ENCODE peak calls at places on chromosomes 7 and 10, in nine cellular contexts. M is right lobe of liver; V is fibroblast of villous mesenchyme; R is ovary; L is adrenal gland; I is keratinocyte; F is IMR-90; E is thoracic aorta; K is Jurkat, Clone E6-1. Q is an unnamed sample.

GRCh38 chr10:76736392-76736791 is 901.2 kb downstream of the KCNMA1 start:
- DNase-seq in M (no peak), V (no peak), R (no peak), L (no peak), I (no peak), F (no peak), E (no peak), K (peak; percentile 8), Q (no peak)

GRCh38 chr10:103890688-103891087 is 27.3 kb downstream of the STN1 start:
- DNase-seq in M (no peak), V (no peak), R (no peak), L (no peak), I (no peak), F (no peak), E (no peak), K (no peak), Q (no peak)

GRCh38 chr7:73850781-73851207 is 8.5 kb upstream of the METTL27 start:
- DNase-seq in M (no peak), V (peak; percentile 98), R (no peak), L (no peak), I (peak; percentile 78), F (peak; percentile 99), E (no peak), K (no peak), Q (peak; percentile 98)

GRCh38 chr10:77899080-77899477 is 27.5 kb downstream of the DLG5 start:
- DNase-seq in M (no peak), V (peak; percentile 54), R (no peak), L (no peak), I (peak; percentile 90), F (peak; percentile 51), E (no peak), K (no peak), Q (peak; percentile 43)

GRCh38 chr7:149004405-149005370 is 23.6 kb downstream of the PDIA4 start:
- DNase-seq in M (no peak), V (no peak), R (no peak), L (no peak), I (no peak), F (no peak), E (no peak), K (no peak), Q (no peak)

GRCh38 chr10:129096340-129096984 is 370.6 kb upstream of the MGMT start:
- DNase-seq in M (peak; percentile 54), V (peak; percentile 83), R (no peak), L (peak; percentile 26), I (no peak), F (peak; percentile 80), E (peak; percentile 29), K (no peak), Q (peak; percentile 99)

GRCh38 chr10:49280001-49280408 is 19.0 kb upstream of the C10orf71 start:
- DNase-seq in M (peak; percentile 28), V (no peak), R (no peak), L (peak; percentile 6), I (no peak), F (peak; percentile 15), E (no peak), K (no peak), Q (peak; percentile 40)

GRCh38 chr7:128122577-128123290 is 91.5 kb upstream of the LRRC4 start:
- DNase-seq in M (no peak), V (peak; percentile 23), R (no peak), L (no peak), I (no peak), F (no peak), E (no peak), K (no peak), Q (no peak)

GRCh38 chr7:122869260-122869659 is 17.0 kb downstream of the CADPS2 start:
- DNase-seq in M (no peak), V (no peak), R (no peak), L (no peak), I (no peak), F (no peak), E (no peak), K (no peak), Q (no peak)

GRCh38 chr7:1007901-1008300 is 24.9 kb downstream of the CYP2W1 start:
- DNase-seq in M (no peak), V (no peak), R (no peak), L (no peak), I (no peak), F (no peak), E (no peak), K (no peak), Q (no peak)

GRCh38 chr7:5586279-5586962 is 162.8 kb upstream of the TNRC18 start:
- DNase-seq in M (no peak), V (no peak), R (no peak), L (no peak), I (no peak), F (no peak), E (no peak), K (no peak), Q (no peak)

GRCh38 chr7:116551692-116552091 is 26.9 kb downstream of the CAV1 start:
- DNase-seq in M (no peak), V (no peak), R (no peak), L (no peak), I (no peak), F (no peak), E (no peak), K (no peak), Q (no peak)

GRCh38 chr7:587769-588168 is 68.1 kb upstream of the PDGFA start:
- DNase-seq in M (no peak), V (peak; percentile 64), R (no peak), L (no peak), I (no peak), F (peak; percentile 44), E (no peak), K (no peak), Q (peak; percentile 42)

GRCh38 chr7:151017370-151017952 is 6.8 kb downstream of the ATG9B start:
- DNase-seq in M (peak; percentile 46), V (no peak), R (no peak), L (no peak), I (no peak), F (no peak), E (no peak), K (no peak), Q (no peak)

GRCh38 chr7:101816499-101817030 is 861 bp upstream of the CUX1 start:
- DNase-seq in M (peak; percentile 70), V (peak; percentile 44), R (peak; percentile 65), L (peak; percentile 56), I (no peak), F (peak; percentile 37), E (no peak), K (no peak), Q (peak; percentile 38)

GRCh38 chr10:68897336-68897741 is 3.8 kb upstream of the DDX50 start:
- DNase-seq in M (peak; percentile 53), V (peak; percentile 82), R (no peak), L (peak; percentile 59), I (no peak), F (peak; percentile 77), E (no peak), K (peak; percentile 61), Q (peak; percentile 85)

GRCh38 chr10:93073539-93074136 is at the start of gene CYP26A1:
- DNase-seq in M (peak; percentile 67), V (no peak), R (no peak), L (no peak), I (no peak), F (no peak), E (no peak), K (peak; percentile 7), Q (no peak)
- H3K4me3 ChIP-seq in M (peak within 1 kb of the TSS; percentile 49), V (peak within 1 kb of the TSS; percentile 9), R (peak within 1 kb of the TSS; percentile 9), L (no peak within 1 kb of the TSS), I (no peak within 1 kb of the TSS), F (no peak within 1 kb of the TSS), E (peak within 1 kb of the TSS; percentile 74), K (peak within 1 kb of the TSS; percentile 60), Q (no peak within 1 kb of the TSS)

DNA sequence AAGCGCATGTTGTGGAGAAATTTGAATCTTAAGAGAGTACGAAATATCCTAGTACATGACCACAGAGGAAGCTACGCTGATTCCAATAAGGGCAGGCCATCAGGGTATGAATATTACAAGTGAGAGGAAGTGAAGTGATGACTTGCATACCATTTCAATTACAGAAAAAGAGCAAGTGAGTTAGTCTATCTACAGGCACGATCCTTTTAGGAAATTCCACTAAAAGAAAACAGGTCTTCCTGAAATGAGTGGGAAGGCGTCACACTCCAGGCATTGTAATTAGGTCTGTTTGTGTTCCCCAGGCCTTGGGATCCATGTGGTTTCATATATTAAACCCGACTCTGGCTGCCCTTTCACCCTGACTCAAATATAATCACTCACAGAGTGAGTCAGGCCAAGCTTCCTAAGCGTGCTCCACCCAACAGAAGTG is 152.5 kb downstream of the SEMA3A start:
- DNase-seq in M (no peak), V (peak; percentile 80), R (no peak), L (no peak), I (no peak), F (peak; percentile 84), E (no peak), K (no peak), Q (peak; percentile 33)
- H3K4me3 ChIP-seq in M (no peak overlapping the region), V (no peak overlapping the region), R (no peak overlapping the region), L (no peak overlapping the region), I (no peak overlapping the region), F (no peak overlapping the region), E (no peak overlapping the region), K (no peak overlapping the region), Q (no peak overlapping the region)

GRCh38 chr7:158702944-158703343 is 1.7 kb downstream of the NCAPG2 start:
- DNase-seq in M (no peak), V (no peak), R (no peak), L (no peak), I (no peak), F (no peak), E (no peak), K (no peak), Q (no peak)
- H3K4me3 ChIP-seq in M (no peak overlapping the region), V (peak overlapping the region; percentile 84), R (no peak overlapping the region), L (no peak overlapping the region), I (no peak overlapping the region), F (no peak overlapping the region), E (no peak overlapping the region), K (peak overlapping the region; percentile 98), Q (no peak overlapping the region)

GRCh38 chr7:142566291-142566690 is 183.0 kb upstream of the PRSS1 start:
- DNase-seq in M (no peak), V (no peak), R (no peak), L (no peak), I (no peak), F (no peak), E (no peak), K (no peak), Q (no peak)

GRCh38 chr7:142567201-142567600 is 182.1 kb upstream of the PRSS1 start:
- DNase-seq in M (no peak), V (no peak), R (no peak), L (no peak), I (no peak), F (no peak), E (no peak), K (no peak), Q (no peak)

GRCh38 chr7:142569851-142570250 is 179.4 kb upstream of the PRSS1 start:
- DNase-seq in M (no peak), V (no peak), R (no peak), L (no peak), I (no peak), F (peak; percentile 35), E (no peak), K (no peak), Q (no peak)

GRCh38 chr7:142568430-142569097 is 180.7 kb upstream of the PRSS1 start:
- DNase-seq in M (no peak), V (peak; percentile 74), R (no peak), L (no peak), I (no peak), F (peak; percentile 93), E (no peak), K (no peak), Q (peak; percentile 79)

DNA sequence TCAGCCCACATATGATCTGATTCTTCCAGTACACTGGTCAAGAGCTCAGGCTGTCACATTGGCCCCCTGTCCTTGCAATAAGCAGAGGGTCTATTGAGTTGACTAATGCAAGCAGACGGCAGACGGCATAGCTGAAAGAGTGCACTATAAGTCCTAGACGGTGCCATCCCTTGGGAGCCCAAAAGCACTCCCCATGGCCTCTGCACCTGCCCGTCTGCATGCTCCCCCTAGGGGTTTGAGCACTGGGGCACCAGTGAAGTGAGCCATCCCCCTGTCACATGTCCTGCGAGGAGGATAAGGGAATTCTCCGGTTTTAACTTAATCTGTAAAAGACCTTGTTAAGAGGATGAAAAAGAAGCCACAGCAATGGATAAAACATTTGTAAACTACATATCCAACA is 181.6 kb upstream of the PRSS1 start:
- DNase-seq in M (no peak), V (no peak), R (no peak), L (no peak), I (no peak), F (no peak), E (no peak), K (no peak), Q (no peak)
- H3K4me3 ChIP-seq in M (no peak overlapping the region), V (no peak overlapping the region), R (no peak overlapping the region), L (no peak overlapping the region), I (no peak overlapping the region), F (no peak overlapping the region), E (no peak overlapping the region), K (no peak overlapping the region), Q (no peak overlapping the region)